ENCODE peak calls at places on chromosomes 3 and 15, in five cellular contexts. One of them, this sample, is unnamed.

GRCh38 chr3:197424674-197425484 is 126.5 kb upstream of the DLG1 start:
- DNase-seq in ELR: no peak
- DNase-seq in cardiac fibroblast: no peak
- DNase-seq in T47D: no peak
- DNase-seq in fibroblast of mammary gland: no peak
- DNase-seq in this sample: no peak

GRCh38 chr15:62165029-62165792 is at the start of gene C2CD4B:
- DNase-seq in ELR: no peak
- DNase-seq in cardiac fibroblast: peak; percentile 62
- DNase-seq in T47D: no peak
- DNase-seq in fibroblast of mammary gland: no peak
- DNase-seq in this sample: no peak

GRCh38 chr3:194852836-194853508 is 167.3 kb downstream of the FAM43A start:
- DNase-seq in ELR: no peak
- DNase-seq in cardiac fibroblast: no peak
- DNase-seq in T47D: no peak
- DNase-seq in fibroblast of mammary gland: no peak
- DNase-seq in this sample: peak; percentile 71

GRCh38 chr3:187706966-187707365 is 4.6 kb upstream of the RTP2 start:
- DNase-seq in ELR: no peak
- DNase-seq in cardiac fibroblast: peak; percentile 14
- DNase-seq in T47D: no peak
- DNase-seq in fibroblast of mammary gland: no peak
- DNase-seq in this sample: no peak

GRCh38 chr3:120348065-120348980 is 831 bp downstream of the LRRC58 start:
- DNase-seq in ELR: peak; percentile 36
- DNase-seq in cardiac fibroblast: peak; percentile 13
- DNase-seq in T47D: peak; percentile 15
- DNase-seq in fibroblast of mammary gland: peak; percentile 21
- DNase-seq in this sample: no peak

GRCh38 chr3:183781246-183781645 is 44.1 kb downstream of the MAP6D1 start:
- DNase-seq in ELR: no peak
- DNase-seq in cardiac fibroblast: no peak
- DNase-seq in T47D: no peak
- DNase-seq in fibroblast of mammary gland: no peak
- DNase-seq in this sample: no peak

GRCh38 chr3:52742418-52743041 is 28.2 kb downstream of the NEK4 start:
- DNase-seq in ELR: peak; percentile 42
- DNase-seq in cardiac fibroblast: peak; percentile 61
- DNase-seq in T47D: peak; percentile 25
- DNase-seq in fibroblast of mammary gland: peak; percentile 49
- DNase-seq in this sample: peak; percentile 43

GRCh38 chr15:57053470-57053869 is 135.0 kb downstream of the TCF12 start:
- DNase-seq in ELR: no peak
- DNase-seq in cardiac fibroblast: no peak
- DNase-seq in T47D: no peak
- DNase-seq in fibroblast of mammary gland: no peak
- DNase-seq in this sample: no peak

GRCh38 chr15:59739557-59740186 is 50.6 kb upstream of the BNIP2 start:
- DNase-seq in ELR: no peak
- DNase-seq in cardiac fibroblast: no peak
- DNase-seq in T47D: no peak
- DNase-seq in fibroblast of mammary gland: no peak
- DNase-seq in this sample: no peak

GRCh38 chr3:8529738-8530525 is 28.3 kb downstream of the LMCD1 start:
- DNase-seq in ELR: peak; percentile 49
- DNase-seq in cardiac fibroblast: no peak
- DNase-seq in T47D: no peak
- DNase-seq in fibroblast of mammary gland: peak; percentile 65
- DNase-seq in this sample: no peak

GRCh38 chr3:125582707-125583106 is 12.6 kb downstream of the OSBPL11 start:
- DNase-seq in ELR: peak; percentile 29
- DNase-seq in cardiac fibroblast: peak; percentile 25
- DNase-seq in T47D: no peak
- DNase-seq in fibroblast of mammary gland: no peak
- DNase-seq in this sample: no peak

GRCh38 chr15:74133071-74133702 is 2.8 kb downstream of the ISLR2 start:
- DNase-seq in ELR: peak; percentile 30
- DNase-seq in cardiac fibroblast: no peak
- DNase-seq in T47D: no peak
- DNase-seq in fibroblast of mammary gland: no peak
- DNase-seq in this sample: no peak

GRCh38 chr3:184332370-184333090 is 4.9 kb upstream of the FAM131A start:
- DNase-seq in ELR: peak; percentile 98
- DNase-seq in cardiac fibroblast: peak; percentile 88
- DNase-seq in T47D: no peak
- DNase-seq in fibroblast of mammary gland: peak; percentile 89
- DNase-seq in this sample: peak; percentile 37

GRCh38 chr15:68552773-68553172 is 26.0 kb upstream of the CORO2B start:
- DNase-seq in ELR: peak; percentile 50
- DNase-seq in cardiac fibroblast: no peak
- DNase-seq in T47D: no peak
- DNase-seq in fibroblast of mammary gland: no peak
- DNase-seq in this sample: peak; percentile 11

GRCh38 chr3:11306815-11307589 is 34.8 kb downstream of the ATG7 start:
- DNase-seq in ELR: peak; percentile 20
- DNase-seq in cardiac fibroblast: peak; percentile 61
- DNase-seq in T47D: no peak
- DNase-seq in fibroblast of mammary gland: no peak
- DNase-seq in this sample: peak; percentile 33

GRCh38 chr3:12797124-12797891 is 828 bp downstream of the CAND2 start:
- DNase-seq in ELR: no peak
- DNase-seq in cardiac fibroblast: no peak
- DNase-seq in T47D: no peak
- DNase-seq in fibroblast of mammary gland: no peak
- DNase-seq in this sample: no peak

GRCh38 chr3:122668930-122669730 is 11.5 kb upstream of the PARP14 start:
- DNase-seq in ELR: peak; percentile 91
- DNase-seq in cardiac fibroblast: peak; percentile 17
- DNase-seq in T47D: no peak
- DNase-seq in fibroblast of mammary gland: peak; percentile 79
- DNase-seq in this sample: no peak

GRCh38 chr15:94240486-94240885 is 9.1 kb downstream of the MCTP2 start:
- DNase-seq in ELR: no peak
- DNase-seq in cardiac fibroblast: no peak
- DNase-seq in T47D: no peak
- DNase-seq in fibroblast of mammary gland: no peak
- DNase-seq in this sample: no peak

GRCh38 chr3:170467560-170467959 is 48.9 kb downstream of the CLDN11 start:
- DNase-seq in ELR: no peak
- DNase-seq in cardiac fibroblast: no peak
- DNase-seq in T47D: no peak
- DNase-seq in fibroblast of mammary gland: no peak
- DNase-seq in this sample: no peak

GRCh38 chr3:120649735-120650705 is 32.0 kb downstream of the HGD start:
- DNase-seq in ELR: peak; percentile 68
- DNase-seq in cardiac fibroblast: no peak
- DNase-seq in T47D: no peak
- DNase-seq in fibroblast of mammary gland: no peak
- DNase-seq in this sample: no peak

GRCh38 chr3:165210132-165210531 is 13.9 kb upstream of the SLITRK3 start:
- DNase-seq in ELR: peak; percentile 48
- DNase-seq in cardiac fibroblast: no peak
- DNase-seq in T47D: no peak
- DNase-seq in fibroblast of mammary gland: no peak
- DNase-seq in this sample: no peak

GRCh38 chr15:101148166-101148880 is 103.5 kb downstream of the CHSY1 start:
- DNase-seq in ELR: no peak
- DNase-seq in cardiac fibroblast: no peak
- DNase-seq in T47D: no peak
- DNase-seq in fibroblast of mammary gland: no peak
- DNase-seq in this sample: no peak

GRCh38 chr15:58611731-58612676 is 137.5 kb downstream of the ADAM10 start:
- DNase-seq in ELR: no peak
- DNase-seq in cardiac fibroblast: no peak
- DNase-seq in T47D: no peak
- DNase-seq in fibroblast of mammary gland: no peak
- DNase-seq in this sample: peak; percentile 29

GRCh38 chr3:73665317-73665716 is 40.6 kb upstream of the PDZRN3 start:
- DNase-seq in ELR: no peak
- DNase-seq in cardiac fibroblast: no peak
- DNase-seq in T47D: no peak
- DNase-seq in fibroblast of mammary gland: no peak
- DNase-seq in this sample: no peak

GRCh38 chr15:65414841-65415621 is 7.7 kb downstream of the IGDCC4 start:
- DNase-seq in ELR: no peak
- DNase-seq in cardiac fibroblast: peak; percentile 35
- DNase-seq in T47D: no peak
- DNase-seq in fibroblast of mammary gland: peak; percentile 26
- DNase-seq in this sample: peak; percentile 97

GRCh38 chr3:155252535-155252934 is 40.9 kb downstream of the STRIT1 start:
- DNase-seq in ELR: peak; percentile 67
- DNase-seq in cardiac fibroblast: peak; percentile 69
- DNase-seq in T47D: no peak
- DNase-seq in fibroblast of mammary gland: peak; percentile 93
- DNase-seq in this sample: peak; percentile 59

GRCh38 chr3:134161817-134162396 is 88.8 kb downstream of the RYK start:
- DNase-seq in ELR: peak; percentile 9
- DNase-seq in cardiac fibroblast: no peak
- DNase-seq in T47D: no peak
- DNase-seq in fibroblast of mammary gland: no peak
- DNase-seq in this sample: peak; percentile 16

GRCh38 chr3:100463002-100463401 is 29.4 kb upstream of the TMEM45A start:
- DNase-seq in ELR: peak; percentile 77
- DNase-seq in cardiac fibroblast: peak; percentile 86
- DNase-seq in T47D: peak; percentile 49
- DNase-seq in fibroblast of mammary gland: peak; percentile 80
- DNase-seq in this sample: peak; percentile 72

GRCh38 chr3:8871306-8871705 is 92.0 kb downstream of the RAD18 start:
- DNase-seq in ELR: no peak
- DNase-seq in cardiac fibroblast: no peak
- DNase-seq in T47D: no peak
- DNase-seq in fibroblast of mammary gland: no peak
- DNase-seq in this sample: no peak

GRCh38 chr3:22371592-22372291 is 620.7 kb upstream of the ZNF385D start:
- DNase-seq in ELR: no peak
- DNase-seq in cardiac fibroblast: no peak
- DNase-seq in T47D: no peak
- DNase-seq in fibroblast of mammary gland: no peak
- DNase-seq in this sample: no peak